ENCODE peak calls at places on chromosomes 1 and 21, in four cellular contexts. G, I, W and R are unnamed samples.

GRCh38 chr1:48203287-48203900 is 19.1 kb upstream of the SLC5A9 start:
- DNase-seq in G (peak), I (no peak), W (peak), R (peak)

GRCh38 chr1:212928323-212929281 is 21.7 kb upstream of the VASH2 start:
- DNase-seq in G (no peak), I (no peak), W (no peak), R (no peak)

GRCh38 chr1:238101923-238102322 is 211.2 kb upstream of the ZP4 start:
- DNase-seq in G (no peak), I (no peak), W (no peak), R (no peak)

GRCh38 chr1:10628685-10629084 is 153.9 kb downstream of the PEX14 start:
- DNase-seq in G (no peak), I (no peak), W (no peak), R (no peak)

GRCh38 chr1:3087049-3087448 is 18.0 kb downstream of the PRDM16 start:
- DNase-seq in G (no peak), I (no peak), W (no peak), R (no peak)

GRCh38 chr1:154171880-154172279 is 17.0 kb upstream of the NUP210L start:
- DNase-seq in G (no peak), I (no peak), W (no peak), R (no peak)

GRCh38 chr21:46480466-46480865 is 21.8 kb downstream of the DIP2A start:
- DNase-seq in G (no peak), I (no peak), W (no peak), R (no peak)

GRCh38 chr1:36458910-36459309 is 5.3 kb downstream of the MRPS15 start:
- DNase-seq in G (no peak), I (no peak), W (no peak), R (no peak)

GRCh38 chr1:156492591-156493080 is 7.9 kb downstream of the MEF2D start:
- DNase-seq in G (no peak), I (no peak), W (no peak), R (no peak)

GRCh38 chr1:22112505-22112904 is 30.4 kb downstream of the WNT4 start:
- DNase-seq in G (no peak), I (no peak), W (no peak), R (no peak)

GRCh38 chr1:152021557-152021956 is 15.2 kb downstream of the S100A11 start:
- DNase-seq in G (no peak), I (no peak), W (no peak), R (no peak)

GRCh38 chr1:66275601-66276023 is 258.3 kb upstream of the SGIP1 start:
- DNase-seq in G (no peak), I (no peak), W (no peak), R (no peak)

GRCh38 chr1:74767490-74767889 is 34.5 kb downstream of the TYW3 start:
- DNase-seq in G (peak), I (peak), W (peak), R (peak)

GRCh38 chr1:86616871-86617270 is 70.0 kb downstream of the CLCA4 start:
- DNase-seq in G (no peak), I (no peak), W (no peak), R (no peak)

GRCh38 chr1:221063651-221064050 is 184.4 kb downstream of the HLX start:
- DNase-seq in G (no peak), I (no peak), W (no peak), R (no peak)

GRCh38 chr1:2561898-2562895 is 6.0 kb downstream of the TNFRSF14 start:
- DNase-seq in G (peak), I (no peak), W (no peak), R (no peak)

GRCh38 chr1:183029591-183030000 is 6.4 kb downstream of the LAMC1 start:
- DNase-seq in G (no peak), I (no peak), W (peak), R (no peak)

GRCh38 chr1:198672124-198672523 is 33.3 kb downstream of the PTPRC start:
- DNase-seq in G (no peak), I (no peak), W (no peak), R (no peak)

GRCh38 chr1:84300501-84300900 is 1.0 kb upstream of the SAMD13 start:
- DNase-seq in G (no peak), I (no peak), W (no peak), R (no peak)

GRCh38 chr1:84297546-84298244 is 3.8 kb upstream of the SAMD13 start:
- DNase-seq in G (no peak), I (no peak), W (no peak), R (no peak)

GRCh38 chr1:84299536-84300260 is 1.8 kb upstream of the SAMD13 start:
- DNase-seq in G (no peak), I (no peak), W (no peak), R (peak)

GRCh38 chr1:84298336-84298687 is 3.2 kb upstream of the SAMD13 start:
- DNase-seq in G (peak), I (no peak), W (no peak), R (peak)

DNA sequence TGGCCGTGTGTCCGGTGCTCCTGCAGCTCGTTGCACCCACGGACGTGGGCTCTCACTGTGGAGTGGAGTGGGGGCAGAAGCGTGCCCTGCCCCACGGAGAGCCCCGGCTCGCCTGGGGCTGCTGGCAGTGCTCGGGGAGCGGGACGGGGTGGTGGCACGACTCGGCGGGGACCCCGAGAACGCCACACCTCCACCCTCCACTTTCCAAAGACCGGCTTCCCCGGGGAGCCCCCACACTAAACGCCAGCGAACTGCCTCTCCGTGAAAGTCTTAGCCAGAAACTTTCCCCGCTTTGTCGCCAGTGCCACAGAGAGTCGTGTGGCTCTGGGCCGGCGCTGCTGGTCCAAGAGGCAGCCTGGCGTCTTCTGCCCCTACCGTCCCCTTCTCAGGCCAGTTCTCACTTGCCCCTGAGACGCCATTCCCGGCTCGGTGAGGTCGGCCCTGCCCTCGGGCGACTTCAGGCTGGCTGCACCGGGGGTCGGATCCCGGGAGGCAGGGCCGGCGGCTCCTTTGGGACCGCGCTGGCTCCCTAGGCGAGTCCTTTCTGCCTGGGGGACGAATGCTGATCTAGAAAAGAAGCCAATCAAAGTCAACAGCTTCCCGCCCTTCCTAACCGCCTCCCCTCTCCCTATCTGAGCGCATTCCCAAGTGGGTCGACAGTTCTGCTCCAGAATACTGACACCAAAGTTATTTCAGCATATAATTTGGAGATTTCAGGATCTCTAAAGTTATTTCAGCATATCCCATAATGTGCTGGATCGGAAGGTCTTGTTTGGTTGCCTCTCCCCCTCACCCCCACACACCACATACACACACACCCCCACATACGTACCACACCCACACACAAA is 2.6 kb upstream of the SAMD13 start:
- DNase-seq in G (peak), I (no peak), W (no peak), R (peak)
- TF ChIP-seq PHF8 in G (peak), I (no peak), W (peak), R (peak)

GRCh38 chr1:228792601-228793000 is 57.3 kb downstream of the RHOU start:
- DNase-seq in G (no peak), I (no peak), W (no peak), R (no peak)
- TF ChIP-seq CEBPB in G (no peak), I (no peak), W (no peak), R (no peak)

GRCh38 chr1:92768915-92769314 is 16.0 kb downstream of the EVI5 start:
- DNase-seq in G (no peak), I (no peak), W (no peak), R (no peak)
- TF ChIP-seq KDM1A in G (no peak), I (no peak), W (no peak), R (no peak)

DNA sequence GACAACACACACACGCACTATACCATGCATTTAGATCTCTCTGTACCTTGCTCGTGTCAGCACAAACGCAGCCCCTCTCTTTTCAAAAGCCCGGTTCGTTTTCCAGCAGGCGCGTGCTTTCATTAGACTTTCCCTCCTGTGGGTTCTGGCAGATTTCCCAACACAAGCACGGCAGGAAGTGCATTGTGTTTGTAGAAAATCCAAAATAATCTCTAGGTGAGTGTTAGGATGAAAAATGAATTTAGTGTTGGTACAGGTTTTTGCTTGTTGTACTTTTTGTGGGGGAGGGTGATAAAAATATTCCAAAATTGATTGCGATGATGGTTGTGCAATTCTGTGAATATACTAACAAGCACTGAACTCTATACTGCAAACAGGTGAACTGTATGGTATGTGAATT is 54.1 kb upstream of the POFUT2 start:
- DNase-seq in G (no peak), I (no peak), W (no peak), R (no peak)
- TF ChIP-seq PHF8 in G (no peak), I (no peak), W (no peak), R (no peak)

GRCh38 chr1:211644653-211645052 is 30.8 kb downstream of the NEK2 start:
- DNase-seq in G (no peak), I (no peak), W (no peak), R (no peak)

GRCh38 chr1:211648336-211648735 is 27.1 kb downstream of the NEK2 start:
- DNase-seq in G (no peak), I (no peak), W (peak), R (peak)

GRCh38 chr1:211646566-211646965 is 28.9 kb downstream of the NEK2 start:
- DNase-seq in G (no peak), I (no peak), W (no peak), R (no peak)

GRCh38 chr1:211648980-211649934 is 26.2 kb downstream of the NEK2 start:
- DNase-seq in G (peak), I (no peak), W (peak), R (peak)

GRCh38 chr1:211647666-211648065 is 27.8 kb downstream of the NEK2 start:
- DNase-seq in G (no peak), I (no peak), W (no peak), R (no peak)
- TF ChIP-seq CEBPB in G (no peak), I (no peak), W (no peak), R (no peak)

GRCh38 chr1:109636201-109636952 is 16.7 kb downstream of the AMPD2 start:
- DNase-seq in G (peak), I (no peak), W (peak), R (no peak)
- TF ChIP-seq KDM1A in G (peak), I (no peak), W (no peak), R (no peak)